ENCODE peak calls at places on chromosomes 4 and X, in nine cellular contexts. Q is activated CD4-positive, alpha-beta T cell treated with anti-CD3 and anti-CD28 coated beads, Interleukin-2, amount 50 U/mL, for 1 hour; A is mesothelial cell of epicardium; X is LHCN-M2; I is choroid plexus epithelial cell; V is NCI-H748 treated with DMSO at 0.1 percent for 48 hours; O is activated naive CD8-positive, alpha-beta T cell treated with anti-CD3 and anti-CD28 coated beads for 36 hours; B is activated T-cell treated with anti-CD3 and anti-CD28 coated beads, Interleukin-2, amount 50 U/mL, for 72 hours; K is amniotic stem cell. Y is an unnamed sample.

GRCh38 chrX:153794897-153795816 is 689 bp downstream of the SSR4 start:
- DNase-seq in Q (peak; percentile 6), A (no peak), X (no peak), I (no peak), V (no peak), O (peak; percentile 27), B (peak; percentile 26), K (no peak), Y (no peak)

GRCh38 chrX:136380010-136380769 is 79.4 kb downstream of the ADGRG4 start:
- DNase-seq in Q (no peak), A (no peak), X (no peak), I (no peak), V (no peak), O (no peak), B (no peak), K (no peak), Y (no peak)

GRCh38 chr4:180640193-180640592 is 1603.0 kb upstream of the TENM3 start:
- DNase-seq in Q (no peak), A (no peak), X (no peak), I (no peak), V (no peak), O (no peak), B (no peak), K (no peak), Y (no peak)

GRCh38 chrX:2145672-2146412 is 354.9 kb downstream of the DHRSX start:
- DNase-seq in Q (no peak), A (no peak), X (no peak), I (no peak), V (no peak), O (no peak), B (no peak), K (no peak), Y (no peak)

GRCh38 chr4:37188100-37188499 is 56.4 kb upstream of the NWD2 start:
- DNase-seq in Q (no peak), A (no peak), X (no peak), I (no peak), V (no peak), O (no peak), B (peak; percentile 7), K (no peak), Y (peak; percentile 2)

GRCh38 chr4:5128569-5128968 is 77.3 kb downstream of the STK32B start:
- DNase-seq in Q (no peak), A (no peak), X (no peak), I (no peak), V (no peak), O (no peak), B (no peak), K (no peak), Y (no peak)

GRCh38 chr4:7761720-7762119 is 177.9 kb downstream of the AFAP1 start:
- DNase-seq in Q (peak; percentile 45), A (peak; percentile 48), X (peak; percentile 26), I (peak; percentile 85), V (no peak), O (peak; percentile 52), B (peak; percentile 62), K (no peak), Y (peak; percentile 32)

GRCh38 chr4:16830081-16830480 is 68.4 kb downstream of the LDB2 start:
- DNase-seq in Q (no peak), A (no peak), X (no peak), I (no peak), V (no peak), O (no peak), B (no peak), K (no peak), Y (no peak)

GRCh38 chr4:17854076-17854475 is 43.3 kb downstream of the NCAPG start:
- DNase-seq in Q (no peak), A (no peak), X (no peak), I (peak; percentile 6), V (no peak), O (no peak), B (no peak), K (no peak), Y (no peak)

GRCh38 chrX:150664290-150664689 is 28.9 kb upstream of the MTMR1 start:
- DNase-seq in Q (no peak), A (no peak), X (peak; percentile 31), I (peak; percentile 16), V (peak; percentile 37), O (no peak), B (no peak), K (no peak), Y (no peak)

GRCh38 chrX:31572396-31572795 is 500.6 kb upstream of the FTHL17 start:
- DNase-seq in Q (no peak), A (no peak), X (no peak), I (no peak), V (no peak), O (no peak), B (no peak), K (no peak), Y (no peak)

GRCh38 chrX:118423558-118423957 is 72.1 kb upstream of the DOCK11 start:
- DNase-seq in Q (no peak), A (no peak), X (no peak), I (no peak), V (no peak), O (no peak), B (peak; percentile 11), K (no peak), Y (no peak)

GRCh38 chrX:104310084-104310483 is 55.4 kb upstream of the ESX1 start:
- DNase-seq in Q (no peak), A (no peak), X (peak; percentile 38), I (peak; percentile 66), V (peak; percentile 2), O (no peak), B (no peak), K (peak; percentile 0), Y (no peak)

GRCh38 chr4:159764343-159764952 is 661.6 kb downstream of the RAPGEF2 start:
- DNase-seq in Q (no peak), A (no peak), X (peak; percentile 86), I (peak; percentile 83), V (peak; percentile 34), O (no peak), B (peak; percentile 0), K (peak; percentile 1), Y (peak; percentile 62)

GRCh38 chr4:10047967-10048366 is 26.7 kb upstream of the SLC2A9 start:
- DNase-seq in Q (no peak), A (no peak), X (no peak), I (no peak), V (no peak), O (no peak), B (no peak), K (no peak), Y (no peak)

GRCh38 chr4:26227827-26228226 is 93.0 kb upstream of the RBPJ start:
- DNase-seq in Q (no peak), A (no peak), X (no peak), I (no peak), V (peak; percentile 28), O (no peak), B (no peak), K (no peak), Y (no peak)

GRCh38 chrX:145751943-145752342 is 65.7 kb upstream of the SLITRK2 start:
- DNase-seq in Q (no peak), A (no peak), X (peak; percentile 76), I (peak; percentile 0), V (no peak), O (no peak), B (no peak), K (no peak), Y (no peak)

GRCh38 chr4:2786152-2786671 is 6.7 kb upstream of the SH3BP2 start:
- DNase-seq in Q (peak; percentile 67), A (no peak), X (no peak), I (no peak), V (no peak), O (peak; percentile 84), B (peak; percentile 80), K (no peak), Y (no peak)

GRCh38 chr4:69910016-69910782 is 20.7 kb upstream of the CSN1S1 start:
- DNase-seq in Q (no peak), A (no peak), X (peak; percentile 53), I (peak; percentile 93), V (no peak), O (no peak), B (no peak), K (peak; percentile 35), Y (no peak)